ENCODE peak calls at places on chromosomes 16 and 17, in nine cellular contexts. J, K, V, U, I, C, H, B and W are unnamed samples.

GRCh38 chr17:5110816-5111215 is 862 bp downstream of the ZNF232 start:
- DNase-seq in J (no peak), K (no peak), V (no peak), U (no peak), I (peak; percentile 7), C (no peak), H (no peak), B (no peak), W (no peak)

GRCh38 chr17:83012873-83013778 is 66.3 kb upstream of the METRNL start:
- DNase-seq in J (peak; percentile 28), K (no peak), V (peak; percentile 85), U (no peak), I (peak; percentile 36), C (peak; percentile 97), H (no peak), B (no peak), W (peak; percentile 37)

GRCh38 chr16:515963-516226 is 11.6 kb upstream of the CAPN15 start:
- DNase-seq in J (no peak), K (no peak), V (no peak), U (no peak), I (no peak), C (no peak), H (no peak), B (no peak), W (no peak)

GRCh38 chr17:19016297-19016696 is 11.7 kb upstream of the FAM83G start:
- DNase-seq in J (no peak), K (no peak), V (no peak), U (no peak), I (no peak), C (no peak), H (no peak), B (no peak), W (no peak)

GRCh38 chr17:68431661-68432071 is 25.6 kb downstream of the WIPI1 start:
- DNase-seq in J (peak; percentile 50), K (no peak), V (no peak), U (no peak), I (peak; percentile 80), C (peak; percentile 23), H (no peak), B (no peak), W (peak; percentile 50)

GRCh38 chr16:30996324-30996999 is 11.5 kb downstream of the HSD3B7 start:
- DNase-seq in J (no peak), K (no peak), V (no peak), U (no peak), I (no peak), C (no peak), H (no peak), B (no peak), W (no peak)

GRCh38 chr17:69450857-69451410 is 36.4 kb downstream of the MAP2K6 start:
- DNase-seq in J (peak; percentile 6), K (no peak), V (no peak), U (no peak), I (peak; percentile 36), C (no peak), H (no peak), B (no peak), W (peak; percentile 5)

GRCh38 chr16:22181426-22181825 is 19.1 kb downstream of the SDR42E2 start:
- DNase-seq in J (no peak), K (no peak), V (no peak), U (no peak), I (no peak), C (no peak), H (no peak), B (no peak), W (no peak)

GRCh38 chr16:16120382-16121184 is 102.7 kb downstream of the ABCC6 start:
- DNase-seq in J (peak; percentile 48), K (peak; percentile 66), V (no peak), U (no peak), I (peak; percentile 29), C (peak; percentile 22), H (no peak), B (no peak), W (no peak)

GRCh38 chr16:25613931-25614330 is 77.8 kb upstream of the HS3ST4 start:
- DNase-seq in J (no peak), K (no peak), V (no peak), U (no peak), I (no peak), C (no peak), H (no peak), B (no peak), W (no peak)

GRCh38 chr16:67063008-67063407 is 34.1 kb downstream of the CBFB start:
- DNase-seq in J (no peak), K (no peak), V (no peak), U (no peak), I (no peak), C (no peak), H (no peak), B (no peak), W (no peak)

GRCh38 chr17:73072254-73072962 is 20.1 kb downstream of the SLC39A11 start:
- DNase-seq in J (no peak), K (peak; percentile 9), V (no peak), U (no peak), I (no peak), C (no peak), H (no peak), B (no peak), W (no peak)

GRCh38 chr17:13002761-13003453 is 14.9 kb downstream of the ELAC2 start:
- DNase-seq in J (peak; percentile 86), K (peak; percentile 81), V (peak; percentile 40), U (peak; percentile 86), I (peak; percentile 85), C (peak; percentile 77), H (no peak), B (peak; percentile 78), W (peak; percentile 85)

GRCh38 chr17:13004336-13004735 is 13.5 kb downstream of the ELAC2 start:
- DNase-seq in J (no peak), K (no peak), V (no peak), U (no peak), I (no peak), C (no peak), H (no peak), B (no peak), W (no peak)

GRCh38 chr17:13003927-13004326 is 13.9 kb downstream of the ELAC2 start:
- DNase-seq in J (no peak), K (no peak), V (no peak), U (no peak), I (no peak), C (no peak), H (no peak), B (no peak), W (no peak)

GRCh38 chr17:13001991-13002615 is 15.7 kb downstream of the ELAC2 start:
- DNase-seq in J (peak; percentile 42), K (no peak), V (no peak), U (no peak), I (no peak), C (peak; percentile 10), H (no peak), B (no peak), W (peak; percentile 23)

DNA sequence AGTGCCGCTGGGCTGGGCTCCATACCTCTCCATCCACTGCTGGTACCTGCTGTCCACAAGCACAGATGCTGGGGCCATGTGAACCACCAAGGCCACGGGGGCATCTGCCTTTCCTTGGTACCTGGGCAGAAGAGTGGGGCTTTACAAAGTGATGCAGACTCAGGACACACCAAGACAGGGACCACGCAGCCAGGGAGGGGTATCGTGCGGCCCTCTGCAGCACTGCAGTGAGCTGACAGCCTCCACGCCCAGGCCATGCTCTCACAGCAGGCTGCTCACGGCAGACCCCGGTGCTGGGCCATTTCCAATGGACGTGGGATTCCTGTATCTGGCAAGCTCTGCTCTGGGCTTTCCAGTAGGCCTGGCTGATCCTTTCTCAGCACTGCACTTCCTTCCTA is 14.4 kb downstream of the ELAC2 start:
- DNase-seq in J (no peak), K (no peak), V (no peak), U (no peak), I (no peak), C (no peak), H (no peak), B (no peak), W (no peak)
- H3K4me3 ChIP-seq in J (no peak overlapping the region), K (no peak overlapping the region), V (no peak overlapping the region), U (no peak overlapping the region), I (no peak overlapping the region), C (no peak overlapping the region), H (no peak overlapping the region), B (no peak overlapping the region), W (no peak overlapping the region)

GRCh38 chr16:75364286-75364791 is 69.0 kb downstream of the CFDP1 start:
- DNase-seq in J (no peak), K (no peak), V (no peak), U (no peak), I (no peak), C (no peak), H (no peak), B (no peak), W (no peak)
- TF ChIP-seq CTCF in J (no peak), K (no peak), V (no peak), U (no peak), I (no peak), C (no peak), H (no peak), B (no peak), W (no peak)

GRCh38 chr16:4372315-4372577 is 598 bp downstream of the VASN start:
- DNase-seq in J (no peak), K (no peak), V (no peak), U (no peak), I (no peak), C (no peak), H (no peak), B (no peak), W (no peak)

GRCh38 chr16:4370151-4370550 is 1.5 kb upstream of the VASN start:
- DNase-seq in J (no peak), K (no peak), V (no peak), U (no peak), I (no peak), C (no peak), H (no peak), B (no peak), W (no peak)

GRCh38 chr16:4371481-4372314 is at the start of gene VASN:
- DNase-seq in J (peak; percentile 79), K (peak; percentile 80), V (no peak), U (peak; percentile 82), I (peak; percentile 76), C (peak; percentile 75), H (no peak), B (peak; percentile 82), W (peak; percentile 78)

GRCh38 chr16:4369006-4369766 is 2.5 kb upstream of the VASN start:
- DNase-seq in J (no peak), K (no peak), V (no peak), U (no peak), I (no peak), C (peak; percentile 51), H (no peak), B (no peak), W (no peak)

GRCh38 chr16:4370570-4371480 is 823 bp upstream of the VASN start:
- DNase-seq in J (peak; percentile 98), K (peak; percentile 82), V (peak; percentile 86), U (peak; percentile 94), I (peak; percentile 84), C (peak; percentile 93), H (no peak), B (peak; percentile 42), W (peak; percentile 98)
- H3K4me3 ChIP-seq in J (peak overlapping the region; percentile 97), K (peak overlapping the region; percentile 57), V (peak overlapping the region; percentile 19), U (peak overlapping the region; percentile 97), I (peak overlapping the region; percentile 80), C (peak overlapping the region; percentile 32), H (peak overlapping the region; percentile 89), B (no peak overlapping the region), W (peak overlapping the region; percentile 28)

GRCh38 chr17:16922386-16923096 is 49.4 kb downstream of the TNFRSF13B start:
- DNase-seq in J (no peak), K (no peak), V (no peak), U (peak; percentile 15), I (peak; percentile 33), C (peak; percentile 8), H (no peak), B (no peak), W (peak; percentile 27)
- TF ChIP-seq CTCF in J (no peak), K (no peak), V (peak; percentile 11), U (no peak), I (peak; percentile 29), C (peak; percentile 21), H (no peak), B (no peak), W (peak; percentile 4)